ENCODE peak calls at places on chromosomes 6 and 20, in nine cellular contexts. One of them, this sample, is unnamed.
A peak's percentile ranks its signal among the peaks of the same experiment; 100 is the strongest.

GRCh38 chr6:61649845-61650244 is 636.2 kb downstream of the KHDRBS2 start:
- DNase-seq in RWPE2: no peak
- DNase-seq in fibroblast of the aortic adventitia: no peak
- DNase-seq in NCI-H1105 treated with DMSO at 0.1 percent for 48 hours: no peak
- DNase-seq in fibroblast of pulmonary artery: no peak
- DNase-seq in omental fat pad: no peak
- DNase-seq in RWPE1: no peak
- DNase-seq in foreskin fibroblast: no peak
- DNase-seq in fibroblast of the conjunctiva: no peak
- DNase-seq in this sample: no peak

GRCh38 chr20:50921055-50921454 is 10.2 kb downstream of the ADNP start:
- DNase-seq in RWPE2: no peak
- DNase-seq in fibroblast of the aortic adventitia: peak; percentile 25
- DNase-seq in NCI-H1105 treated with DMSO at 0.1 percent for 48 hours: no peak
- DNase-seq in fibroblast of pulmonary artery: peak; percentile 45
- DNase-seq in omental fat pad: no peak
- DNase-seq in RWPE1: peak; percentile 51
- DNase-seq in foreskin fibroblast: peak; percentile 41
- DNase-seq in fibroblast of the conjunctiva: no peak
- DNase-seq in this sample: peak; percentile 14

GRCh38 chr20:19626896-19627295 is 131.2 kb upstream of the RIN2 start:
- DNase-seq in RWPE2: no peak
- DNase-seq in fibroblast of the aortic adventitia: peak; percentile 19
- DNase-seq in NCI-H1105 treated with DMSO at 0.1 percent for 48 hours: no peak
- DNase-seq in fibroblast of pulmonary artery: peak; percentile 5
- DNase-seq in omental fat pad: no peak
- DNase-seq in RWPE1: no peak
- DNase-seq in foreskin fibroblast: peak; percentile 11
- DNase-seq in fibroblast of the conjunctiva: no peak
- DNase-seq in this sample: peak; percentile 1

GRCh38 chr6:113442040-113442439 is 415.1 kb upstream of the MARCKS start:
- DNase-seq in RWPE2: no peak
- DNase-seq in fibroblast of the aortic adventitia: no peak
- DNase-seq in NCI-H1105 treated with DMSO at 0.1 percent for 48 hours: peak; percentile 13
- DNase-seq in fibroblast of pulmonary artery: no peak
- DNase-seq in omental fat pad: no peak
- DNase-seq in RWPE1: no peak
- DNase-seq in foreskin fibroblast: no peak
- DNase-seq in fibroblast of the conjunctiva: no peak
- DNase-seq in this sample: no peak

GRCh38 chr6:43308101-43308989 is at the start of gene CRIP3:
- DNase-seq in RWPE2: no peak
- DNase-seq in fibroblast of the aortic adventitia: peak; percentile 70
- DNase-seq in NCI-H1105 treated with DMSO at 0.1 percent for 48 hours: peak; percentile 76
- DNase-seq in fibroblast of pulmonary artery: peak; percentile 56
- DNase-seq in omental fat pad: no peak
- DNase-seq in RWPE1: no peak
- DNase-seq in foreskin fibroblast: peak; percentile 57
- DNase-seq in fibroblast of the conjunctiva: peak; percentile 10
- DNase-seq in this sample: peak; percentile 4

GRCh38 chr6:131265939-131266338 is 130.7 kb downstream of the AKAP7 start:
- DNase-seq in RWPE2: no peak
- DNase-seq in fibroblast of the aortic adventitia: no peak
- DNase-seq in NCI-H1105 treated with DMSO at 0.1 percent for 48 hours: no peak
- DNase-seq in fibroblast of pulmonary artery: no peak
- DNase-seq in omental fat pad: no peak
- DNase-seq in RWPE1: no peak
- DNase-seq in foreskin fibroblast: no peak
- DNase-seq in fibroblast of the conjunctiva: no peak
- DNase-seq in this sample: no peak

GRCh38 chr6:28240517-28240916 is 11.6 kb downstream of the ZKSCAN4 start:
- DNase-seq in RWPE2: no peak
- DNase-seq in fibroblast of the aortic adventitia: no peak
- DNase-seq in NCI-H1105 treated with DMSO at 0.1 percent for 48 hours: no peak
- DNase-seq in fibroblast of pulmonary artery: no peak
- DNase-seq in omental fat pad: no peak
- DNase-seq in RWPE1: no peak
- DNase-seq in foreskin fibroblast: peak; percentile 18
- DNase-seq in fibroblast of the conjunctiva: no peak
- DNase-seq in this sample: no peak

GRCh38 chr6:166470863-166471410 is 88.2 kb upstream of the MPC1 start:
- DNase-seq in RWPE2: no peak
- DNase-seq in fibroblast of the aortic adventitia: no peak
- DNase-seq in NCI-H1105 treated with DMSO at 0.1 percent for 48 hours: no peak
- DNase-seq in fibroblast of pulmonary artery: no peak
- DNase-seq in omental fat pad: no peak
- DNase-seq in RWPE1: no peak
- DNase-seq in foreskin fibroblast: no peak
- DNase-seq in fibroblast of the conjunctiva: no peak
- DNase-seq in this sample: no peak

GRCh38 chr6:32047855-32048766 is 9.9 kb downstream of the CYP21A2 start:
- DNase-seq in RWPE2: peak; percentile 56
- DNase-seq in fibroblast of the aortic adventitia: peak; percentile 64
- DNase-seq in NCI-H1105 treated with DMSO at 0.1 percent for 48 hours: peak; percentile 0
- DNase-seq in fibroblast of pulmonary artery: peak; percentile 65
- DNase-seq in omental fat pad: peak; percentile 76
- DNase-seq in RWPE1: peak; percentile 66
- DNase-seq in foreskin fibroblast: peak; percentile 78
- DNase-seq in fibroblast of the conjunctiva: no peak
- DNase-seq in this sample: peak; percentile 23

GRCh38 chr20:19427913-19428800 is 215.7 kb downstream of the SLC24A3 start:
- DNase-seq in RWPE2: no peak
- DNase-seq in fibroblast of the aortic adventitia: no peak
- DNase-seq in NCI-H1105 treated with DMSO at 0.1 percent for 48 hours: no peak
- DNase-seq in fibroblast of pulmonary artery: no peak
- DNase-seq in omental fat pad: no peak
- DNase-seq in RWPE1: no peak
- DNase-seq in foreskin fibroblast: no peak
- DNase-seq in fibroblast of the conjunctiva: no peak
- DNase-seq in this sample: no peak

GRCh38 chr6:163757506-163757905 is 343.0 kb downstream of the QKI start:
- DNase-seq in RWPE2: no peak
- DNase-seq in fibroblast of the aortic adventitia: no peak
- DNase-seq in NCI-H1105 treated with DMSO at 0.1 percent for 48 hours: no peak
- DNase-seq in fibroblast of pulmonary artery: no peak
- DNase-seq in omental fat pad: no peak
- DNase-seq in RWPE1: no peak
- DNase-seq in foreskin fibroblast: no peak
- DNase-seq in fibroblast of the conjunctiva: no peak
- DNase-seq in this sample: no peak

GRCh38 chr6:92827104-92827503 is 592.3 kb downstream of the EPHA7 start:
- DNase-seq in RWPE2: no peak
- DNase-seq in fibroblast of the aortic adventitia: no peak
- DNase-seq in NCI-H1105 treated with DMSO at 0.1 percent for 48 hours: no peak
- DNase-seq in fibroblast of pulmonary artery: no peak
- DNase-seq in omental fat pad: no peak
- DNase-seq in RWPE1: no peak
- DNase-seq in foreskin fibroblast: no peak
- DNase-seq in fibroblast of the conjunctiva: no peak
- DNase-seq in this sample: no peak

GRCh38 chr6:29975561-29975907 is 33.2 kb downstream of the HLA-A start:
- DNase-seq in RWPE2: no peak
- DNase-seq in fibroblast of the aortic adventitia: no peak
- DNase-seq in NCI-H1105 treated with DMSO at 0.1 percent for 48 hours: no peak
- DNase-seq in fibroblast of pulmonary artery: no peak
- DNase-seq in omental fat pad: no peak
- DNase-seq in RWPE1: no peak
- DNase-seq in foreskin fibroblast: no peak
- DNase-seq in fibroblast of the conjunctiva: no peak
- DNase-seq in this sample: no peak

GRCh38 chr20:32523613-32524218 is 61.4 kb downstream of the NOL4L start:
- DNase-seq in RWPE2: no peak
- DNase-seq in fibroblast of the aortic adventitia: no peak
- DNase-seq in NCI-H1105 treated with DMSO at 0.1 percent for 48 hours: no peak
- DNase-seq in fibroblast of pulmonary artery: no peak
- DNase-seq in omental fat pad: no peak
- DNase-seq in RWPE1: no peak
- DNase-seq in foreskin fibroblast: no peak
- DNase-seq in fibroblast of the conjunctiva: no peak
- DNase-seq in this sample: no peak

GRCh38 chr20:6081236-6081635 is 27.4 kb upstream of the LRRN4 start:
- DNase-seq in RWPE2: no peak
- DNase-seq in fibroblast of the aortic adventitia: peak; percentile 78
- DNase-seq in NCI-H1105 treated with DMSO at 0.1 percent for 48 hours: no peak
- DNase-seq in fibroblast of pulmonary artery: peak; percentile 66
- DNase-seq in omental fat pad: no peak
- DNase-seq in RWPE1: no peak
- DNase-seq in foreskin fibroblast: peak; percentile 77
- DNase-seq in fibroblast of the conjunctiva: peak; percentile 42
- DNase-seq in this sample: no peak

GRCh38 chr6:3370361-3371221 is 86.3 kb downstream of the SLC22A23 start:
- DNase-seq in RWPE2: no peak
- DNase-seq in fibroblast of the aortic adventitia: no peak
- DNase-seq in NCI-H1105 treated with DMSO at 0.1 percent for 48 hours: no peak
- DNase-seq in fibroblast of pulmonary artery: no peak
- DNase-seq in omental fat pad: no peak
- DNase-seq in RWPE1: no peak
- DNase-seq in foreskin fibroblast: no peak
- DNase-seq in fibroblast of the conjunctiva: no peak
- DNase-seq in this sample: no peak

GRCh38 chr6:26296857-26297648 is 67.9 kb upstream of the BTN3A2 start:
- DNase-seq in RWPE2: no peak
- DNase-seq in fibroblast of the aortic adventitia: peak; percentile 23
- DNase-seq in NCI-H1105 treated with DMSO at 0.1 percent for 48 hours: no peak
- DNase-seq in fibroblast of pulmonary artery: no peak
- DNase-seq in omental fat pad: no peak
- DNase-seq in RWPE1: no peak
- DNase-seq in foreskin fibroblast: peak; percentile 81
- DNase-seq in fibroblast of the conjunctiva: no peak
- DNase-seq in this sample: peak; percentile 55

GRCh38 chr20:843908-844307 is 10.4 kb downstream of the FAM110A start:
- DNase-seq in RWPE2: no peak
- DNase-seq in fibroblast of the aortic adventitia: no peak
- DNase-seq in NCI-H1105 treated with DMSO at 0.1 percent for 48 hours: no peak
- DNase-seq in fibroblast of pulmonary artery: no peak
- DNase-seq in omental fat pad: no peak
- DNase-seq in RWPE1: peak; percentile 52
- DNase-seq in foreskin fibroblast: no peak
- DNase-seq in fibroblast of the conjunctiva: no peak
- DNase-seq in this sample: no peak

GRCh38 chr6:117317261-117317660 is 51.9 kb downstream of the VGLL2 start:
- DNase-seq in RWPE2: no peak
- DNase-seq in fibroblast of the aortic adventitia: peak; percentile 21
- DNase-seq in NCI-H1105 treated with DMSO at 0.1 percent for 48 hours: peak; percentile 63
- DNase-seq in fibroblast of pulmonary artery: peak; percentile 18
- DNase-seq in omental fat pad: no peak
- DNase-seq in RWPE1: peak; percentile 45
- DNase-seq in foreskin fibroblast: peak; percentile 26
- DNase-seq in fibroblast of the conjunctiva: no peak
- DNase-seq in this sample: peak; percentile 2

GRCh38 chr6:63757826-63758225 is 122.2 kb downstream of the PHF3 start:
- DNase-seq in RWPE2: no peak
- DNase-seq in fibroblast of the aortic adventitia: no peak
- DNase-seq in NCI-H1105 treated with DMSO at 0.1 percent for 48 hours: no peak
- DNase-seq in fibroblast of pulmonary artery: no peak
- DNase-seq in omental fat pad: no peak
- DNase-seq in RWPE1: no peak
- DNase-seq in foreskin fibroblast: no peak
- DNase-seq in fibroblast of the conjunctiva: no peak
- DNase-seq in this sample: no peak

GRCh38 chr6:111870054-111870750 is 3.0 kb downstream of the FYN start:
- DNase-seq in RWPE2: no peak
- DNase-seq in fibroblast of the aortic adventitia: no peak
- DNase-seq in NCI-H1105 treated with DMSO at 0.1 percent for 48 hours: no peak
- DNase-seq in fibroblast of pulmonary artery: no peak
- DNase-seq in omental fat pad: no peak
- DNase-seq in RWPE1: no peak
- DNase-seq in foreskin fibroblast: no peak
- DNase-seq in fibroblast of the conjunctiva: no peak
- DNase-seq in this sample: no peak

GRCh38 chr6:39614393-39614792 is 110.8 kb downstream of the KIF6 start:
- DNase-seq in RWPE2: no peak
- DNase-seq in fibroblast of the aortic adventitia: no peak
- DNase-seq in NCI-H1105 treated with DMSO at 0.1 percent for 48 hours: no peak
- DNase-seq in fibroblast of pulmonary artery: no peak
- DNase-seq in omental fat pad: no peak
- DNase-seq in RWPE1: no peak
- DNase-seq in foreskin fibroblast: no peak
- DNase-seq in fibroblast of the conjunctiva: no peak
- DNase-seq in this sample: no peak

GRCh38 chr20:44805991-44806729 is 4.2 kb downstream of the RIMS4 start:
- DNase-seq in RWPE2: peak; percentile 81
- DNase-seq in fibroblast of the aortic adventitia: peak; percentile 94
- DNase-seq in NCI-H1105 treated with DMSO at 0.1 percent for 48 hours: peak; percentile 30
- DNase-seq in fibroblast of pulmonary artery: peak; percentile 43
- DNase-seq in omental fat pad: no peak
- DNase-seq in RWPE1: peak; percentile 26
- DNase-seq in foreskin fibroblast: peak; percentile 63
- DNase-seq in fibroblast of the conjunctiva: peak; percentile 98
- DNase-seq in this sample: no peak

GRCh38 chr6:84976516-84977420 is 212.4 kb upstream of the TBX18 start:
- DNase-seq in RWPE2: no peak
- DNase-seq in fibroblast of the aortic adventitia: peak; percentile 47
- DNase-seq in NCI-H1105 treated with DMSO at 0.1 percent for 48 hours: no peak
- DNase-seq in fibroblast of pulmonary artery: peak; percentile 77
- DNase-seq in omental fat pad: no peak
- DNase-seq in RWPE1: no peak
- DNase-seq in foreskin fibroblast: peak; percentile 64
- DNase-seq in fibroblast of the conjunctiva: peak; percentile 28
- DNase-seq in this sample: peak; percentile 47